ENCODE peak calls at places on chromosomes 3 and 15, in ten cellular contexts. X, F, S, M, A, G, D, R, E and J are unnamed samples.
A peak's percentile ranks its signal among the peaks of the same experiment; 100 is the strongest.

GRCh38 chr15:68618339-68619302 is 39.8 kb downstream of the CORO2B start:
- DNase-seq in X (no peak), E (no peak), M (no peak), D (no peak), G (no peak), A (peak; percentile 70), R (no peak), S (no peak), F (no peak), J (no peak)

GRCh38 chr3:129106320-129106719 is 15.3 kb downstream of the RAB43 start:
- DNase-seq in M (no peak), A (no peak), S (no peak), D (no peak), G (no peak), E (no peak), X (no peak), R (no peak), F (no peak), J (no peak)

GRCh38 chr3:37996785-37997301 is 6.3 kb downstream of the VILL start:
- DNase-seq in R (peak; percentile 86), D (peak; percentile 86), G (peak; percentile 21), E (peak; percentile 79), S (peak; percentile 63), X (peak; percentile 82), A (peak; percentile 76), M (peak; percentile 67), F (peak; percentile 76), J (peak; percentile 79)

GRCh38 chr15:66702035-66702769 is at the start of gene SMAD6:
- DNase-seq in R (peak; percentile 92), G (peak; percentile 91), D (peak; percentile 97), E (peak; percentile 36), X (peak; percentile 82), F (peak; percentile 94), A (peak; percentile 98), M (peak; percentile 69), S (peak; percentile 62), J (peak; percentile 96)

GRCh38 chr3:142987707-142988106 is 13.7 kb upstream of the U2SURP start:
- DNase-seq in M (no peak), R (no peak), S (no peak), G (no peak), A (peak; percentile 77), E (no peak), F (peak; percentile 42), X (no peak), D (no peak), J (no peak)

GRCh38 chr3:14508966-14509795 is 31.0 kb downstream of the GRIP2 start:
- DNase-seq in G (peak; percentile 36), F (peak; percentile 32), M (peak; percentile 85), R (peak; percentile 92), D (peak; percentile 86), A (peak; percentile 18), E (peak; percentile 63), S (peak; percentile 92), X (peak; percentile 94), J (peak; percentile 67)

GRCh38 chr3:106609666-106610301 is 741.0 kb upstream of the CBLB start:
- DNase-seq in F (peak; percentile 91), E (peak; percentile 41), M (peak; percentile 14), X (peak; percentile 33), G (peak; percentile 82), S (no peak), R (no peak), A (peak; percentile 93), D (no peak), J (peak; percentile 49)

GRCh38 chr3:157913751-157914150 is 192.5 kb downstream of the SHOX2 start:
- DNase-seq in E (no peak), A (peak; percentile 15), M (no peak), F (no peak), R (no peak), D (no peak), S (no peak), G (no peak), X (no peak), J (no peak)

GRCh38 chr3:196569003-196569516 is 600 bp downstream of the FBXO45 start:
- DNase-seq in E (peak; percentile 30), A (peak; percentile 26), S (peak; percentile 36), X (no peak), D (peak; percentile 74), M (peak; percentile 51), R (no peak), F (peak; percentile 32), G (peak; percentile 1), J (peak; percentile 58)

GRCh38 chr15:69280783-69281182 is 17.9 kb upstream of the PAQR5 start:
- DNase-seq in F (no peak), A (peak; percentile 27), M (no peak), G (no peak), X (no peak), E (no peak), D (no peak), R (no peak), S (no peak), J (no peak)

GRCh38 chr3:45412731-45413130 is 24.4 kb downstream of the LARS2 start:
- DNase-seq in A (no peak), D (no peak), S (no peak), R (no peak), F (no peak), M (no peak), G (no peak), E (no peak), X (peak; percentile 62), J (no peak)